ENCODE peak calls at places on chromosomes 13 and 19, in four cellular contexts. W is esophagus muscularis mucosa; V is upper lobe of left lung; Q is CD8-positive, alpha-beta T cell. K is an unnamed sample.

GRCh38 chr13:63408227-63409202 is 1992.9 kb upstream of the PCDH20 start:
- DNase-seq in W (no peak), V (no peak), Q (no peak), K (no peak)

GRCh38 chr19:48290923-48291700 is 21.2 kb downstream of the ZNF114 start:
- DNase-seq in W (no peak), V (peak; percentile 76), Q (peak; percentile 30), K (peak; percentile 55)

GRCh38 chr13:38496956-38497355 is 147.3 kb downstream of the UFM1 start:
- DNase-seq in W (no peak), V (no peak), Q (no peak), K (no peak)

GRCh38 chr19:2251577-2252480 is 2.7 kb downstream of the AMH start:
- DNase-seq in W (no peak), V (no peak), Q (no peak), K (no peak)

GRCh38 chr13:109131698-109132257 is 502.4 kb downstream of the MYO16 start:
- DNase-seq in W (no peak), V (no peak), Q (no peak), K (no peak)

GRCh38 chr13:97005631-97006262 is 11.5 kb upstream of the OXGR1 start:
- DNase-seq in W (no peak), V (no peak), Q (no peak), K (no peak)

GRCh38 chr19:57887195-57887941 is 1.5 kb downstream of the ZNF814 start:
- DNase-seq in W (no peak), V (no peak), Q (no peak), K (no peak)

GRCh38 chr19:11130824-11131455 is 24.6 kb downstream of the SPC24 start:
- DNase-seq in W (peak; percentile 96), V (peak; percentile 74), Q (peak; percentile 60), K (peak; percentile 61)

GRCh38 chr19:48913114-48913513 is 13.0 kb downstream of the NUCB1 start:
- DNase-seq in W (no peak), V (no peak), Q (no peak), K (no peak)

GRCh38 chr13:50512602-50513527 is 330.6 kb downstream of the DLEU7 start:
- DNase-seq in W (no peak), V (peak; percentile 81), Q (peak; percentile 16), K (peak; percentile 13)

GRCh38 chr19:55467236-55468053 is 2.9 kb upstream of the C19orf85 start:
- DNase-seq in W (no peak), V (peak; percentile 72), Q (peak; percentile 38), K (peak; percentile 73)

GRCh38 chr13:44679602-44680001 is 103.5 kb upstream of the TSC22D1 start:
- DNase-seq in W (no peak), V (no peak), Q (no peak), K (no peak)

GRCh38 chr19:35718345-35719041 is 690 bp downstream of the KMT2B start:
- DNase-seq in W (no peak), V (peak; percentile 35), Q (no peak), K (peak; percentile 66)

GRCh38 chr13:20891768-20892167 is 10.8 kb downstream of the XPO4 start:
- DNase-seq in W (no peak), V (no peak), Q (no peak), K (peak; percentile 47)

GRCh38 chr13:99986751-99987150 is 5.2 kb downstream of the ZIC2 start:
- DNase-seq in W (no peak), V (no peak), Q (no peak), K (no peak)

GRCh38 chr13:99985243-99985874 is 3.8 kb downstream of the ZIC2 start:
- DNase-seq in W (peak; percentile 42), V (no peak), Q (no peak), K (no peak)

GRCh38 chr13:99984463-99985242 is 3.1 kb downstream of the ZIC2 start:
- DNase-seq in W (peak; percentile 45), V (no peak), Q (no peak), K (no peak)

GRCh38 chr13:99987180-99988047 is 5.8 kb downstream of the ZIC2 start:
- DNase-seq in W (no peak), V (no peak), Q (no peak), K (no peak)

GRCh38 chr13:99985886-99986527 is 4.4 kb downstream of the ZIC2 start:
- DNase-seq in W (peak; percentile 29), V (no peak), Q (no peak), K (no peak)
- H3K4me1 ChIP-seq in W (peaks cover 57% of the 10 kb centered on the region), V (peaks cover 17% of the 10 kb centered on the region), Q (peaks cover 21% of the 10 kb centered on the region), K (peaks cover 24% of the 10 kb centered on the region)

GRCh38 chr19:33096005-33096404 is 15.0 kb downstream of the GPATCH1 start:
- DNase-seq in W (no peak), V (no peak), Q (no peak), K (no peak)

GRCh38 chr19:33093420-33094210 is 12.6 kb downstream of the GPATCH1 start:
- DNase-seq in W (no peak), V (no peak), Q (no peak), K (no peak)

GRCh38 chr19:33100894-33101644 is 20.1 kb downstream of the GPATCH1 start:
- DNase-seq in W (no peak), V (no peak), Q (no peak), K (no peak)

GRCh38 chr19:33094504-33095067 is 13.6 kb downstream of the GPATCH1 start:
- DNase-seq in W (no peak), V (no peak), Q (no peak), K (no peak)

GRCh38 chr19:33098023-33098652 is 17.2 kb downstream of the GPATCH1 start:
- DNase-seq in W (no peak), V (no peak), Q (no peak), K (no peak)
- H3K36me3 ChIP-seq in W (peaks cover 99% of the 10 kb centered on the region), V (peaks cover 98% of the 10 kb centered on the region), Q (peaks cover 49% of the 10 kb centered on the region), K (peaks cover 52% of the 10 kb centered on the region)

GRCh38 chr19:5317321-5317720 is 23.3 kb downstream of the PTPRS start:
- DNase-seq in W (no peak), V (no peak), Q (no peak), K (no peak)
- H3K4me1 ChIP-seq in W (peaks cover 5% of the 10 kb centered on the region), V (no peaks in the 10 kb centered on the region), Q (no peaks in the 10 kb centered on the region), K (no peaks in the 10 kb centered on the region)

DNA sequence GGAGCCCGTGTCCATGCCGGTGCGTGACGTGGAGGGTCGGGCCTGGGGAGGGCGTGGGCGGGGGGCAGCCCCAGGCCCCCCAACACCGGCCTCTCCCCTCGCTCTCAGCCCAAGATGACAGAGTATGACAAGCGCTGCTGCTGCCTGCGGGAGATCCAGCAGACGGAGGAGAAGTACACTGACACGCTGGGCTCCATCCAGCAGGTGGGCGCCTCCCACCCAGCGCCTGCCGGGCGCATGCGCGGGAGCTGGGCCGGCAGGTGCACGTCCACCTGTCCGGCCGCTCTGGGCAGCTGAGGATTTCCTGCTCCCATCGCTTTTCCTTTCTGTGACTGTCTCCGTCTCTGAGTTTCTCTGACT is 49.8 kb downstream of the VAV1 start:
- DNase-seq in W (no peak), V (no peak), Q (no peak), K (no peak)
- H3K36me3 ChIP-seq in W (no peaks in the 10 kb centered on the region), V (peaks cover 12% of the 10 kb centered on the region), Q (peaks cover 64% of the 10 kb centered on the region), K (peaks cover 47% of the 10 kb centered on the region)

GRCh38 chr19:40597329-40597838 is 3.8 kb upstream of the LTBP4 start:
- DNase-seq in W (no peak), V (no peak), Q (no peak), K (no peak)
- H3K4me1 ChIP-seq in W (peaks cover 60% of the 10 kb centered on the region), V (peaks cover 55% of the 10 kb centered on the region), Q (peaks cover 56% of the 10 kb centered on the region), K (peaks cover 48% of the 10 kb centered on the region)

DNA sequence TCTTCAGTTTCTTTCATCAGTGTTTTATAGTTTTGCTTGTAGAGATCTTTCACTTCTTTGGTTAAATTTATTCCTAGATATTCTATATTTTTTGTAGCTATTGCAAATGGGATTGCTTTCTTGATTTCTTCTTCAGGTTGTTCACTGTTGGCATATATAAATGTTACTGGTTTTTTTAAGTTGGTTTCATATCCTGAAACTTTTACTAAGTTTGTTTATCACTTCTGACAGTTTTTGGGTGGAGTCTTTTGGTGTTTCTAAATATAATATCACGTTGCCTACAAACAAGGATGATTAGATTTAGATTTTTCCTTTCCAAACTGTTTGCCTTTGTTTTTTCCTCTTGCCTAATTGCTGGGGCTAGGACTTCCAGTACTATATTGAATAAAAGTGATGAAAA is 109.7 kb downstream of the PAN3 start:
- DNase-seq in W (no peak), V (no peak), Q (no peak), K (no peak)
- H3K36me3 ChIP-seq in W (peaks cover 5% of the 10 kb centered on the region), V (peaks cover 8% of the 10 kb centered on the region), Q (peaks cover 6% of the 10 kb centered on the region), K (no peaks in the 10 kb centered on the region)

GRCh38 chr13:88285329-88285728 is 614.2 kb downstream of the SLITRK5 start:
- DNase-seq in W (no peak), V (no peak), Q (no peak), K (no peak)

DNA sequence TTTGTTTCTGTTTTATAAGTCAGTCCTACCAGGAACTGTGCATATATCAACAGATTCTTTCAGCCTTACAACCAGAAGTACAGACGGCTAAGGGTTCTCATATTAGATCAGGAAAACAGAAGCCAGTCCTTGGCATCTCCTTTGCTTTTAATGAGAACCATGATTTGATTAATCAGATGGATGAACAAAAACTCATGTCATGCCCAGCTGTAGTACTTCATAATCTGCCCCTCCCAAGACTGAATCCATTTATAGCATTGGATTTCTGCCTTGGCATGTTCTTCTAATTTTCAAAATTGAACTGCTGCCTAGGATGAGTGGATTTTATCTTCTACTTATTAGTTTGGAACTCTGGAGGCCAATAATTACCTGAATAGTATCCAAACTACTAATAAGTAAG is 617.2 kb downstream of the SLITRK5 start:
- DNase-seq in W (no peak), V (no peak), Q (no peak), K (no peak)
- H3K4me1 ChIP-seq in W (no peaks in the 10 kb centered on the region), V (no peaks in the 10 kb centered on the region), Q (no peaks in the 10 kb centered on the region), K (no peaks in the 10 kb centered on the region)

GRCh38 chr19:49999371-50000010 is 25.7 kb downstream of the VRK3 start:
- DNase-seq in W (no peak), V (no peak), Q (no peak), K (no peak)
- H3K36me3 ChIP-seq in W (peaks cover 96% of the 10 kb centered on the region), V (peaks cover 98% of the 10 kb centered on the region), Q (peaks cover 50% of the 10 kb centered on the region), K (peaks cover 67% of the 10 kb centered on the region)

DNA sequence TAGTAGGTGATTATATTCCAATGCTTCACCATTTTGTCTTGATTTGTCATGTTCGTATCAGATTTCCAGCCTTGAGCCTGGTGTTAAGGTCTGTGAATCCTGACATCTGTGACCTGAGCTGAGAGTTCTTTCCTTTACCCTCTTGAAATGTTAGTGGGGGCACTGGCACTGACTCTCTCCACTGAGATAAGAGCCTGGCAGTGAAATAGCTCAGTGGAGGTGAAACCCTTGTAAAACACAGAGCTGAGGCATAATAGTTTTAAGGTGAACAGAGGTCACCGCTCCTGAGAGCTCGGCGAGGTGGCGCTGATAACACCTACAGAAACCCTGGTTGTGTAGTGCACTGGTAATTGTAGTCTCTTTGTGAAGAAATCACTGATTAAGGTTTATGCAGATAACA is 748.2 kb downstream of the DIAPH3 start:
- DNase-seq in W (no peak), V (no peak), Q (no peak), K (no peak)
- H3K4me1 ChIP-seq in W (no peaks in the 10 kb centered on the region), V (no peaks in the 10 kb centered on the region), Q (no peaks in the 10 kb centered on the region), K (no peaks in the 10 kb centered on the region)

GRCh38 chr13:47959468-47960088 is 41.5 kb downstream of the SUCLA2 start:
- DNase-seq in W (no peak), V (no peak), Q (no peak), K (no peak)
- H3K36me3 ChIP-seq in W (peaks cover 74% of the 10 kb centered on the region), V (peaks cover 53% of the 10 kb centered on the region), Q (peaks cover 6% of the 10 kb centered on the region), K (peaks cover 12% of the 10 kb centered on the region)

K was measured in CD8-positive, alpha-beta memory T cell.